ENCODE peak calls at places on chromosome 12, in eight cellular contexts. F, M, Z, E, C, Q, W and B are unnamed samples.

GRCh38 chr12:108129017-108129812 is at the start of gene WSCD2:
- DNase-seq in F (peak; percentile 80), M (no peak), Z (peak; percentile 72), E (peak; percentile 18), C (peak; percentile 99), Q (peak; percentile 62), W (peak; percentile 16), B (peak; percentile 54)

GRCh38 chr12:27463826-27464554 is 17.5 kb downstream of the SMCO2 start:
- DNase-seq in F (no peak), M (peak; percentile 21), Z (no peak), E (no peak), C (no peak), Q (peak; percentile 90), W (peak; percentile 66), B (no peak)

GRCh38 chr12:109529618-109530300 is 43.5 kb downstream of the MMAB start:
- DNase-seq in F (no peak), M (no peak), Z (no peak), E (no peak), C (no peak), Q (peak; percentile 20), W (no peak), B (no peak)

GRCh38 chr12:119158004-119158776 is 20.5 kb upstream of the HSPB8 start:
- DNase-seq in F (no peak), M (no peak), Z (no peak), E (no peak), C (no peak), Q (peak; percentile 75), W (peak; percentile 51), B (peak; percentile 63)

GRCh38 chr12:94190623-94191022 is 42.2 kb downstream of the PLXNC1 start:
- DNase-seq in F (no peak), M (no peak), Z (no peak), E (no peak), C (no peak), Q (no peak), W (no peak), B (no peak)

GRCh38 chr12:104519190-104519857 is 62.6 kb downstream of the CHST11 start:
- DNase-seq in F (no peak), M (no peak), Z (no peak), E (no peak), C (peak; percentile 34), Q (no peak), W (no peak), B (no peak)

GRCh38 chr12:6452908-6453630 is 1.2 kb downstream of the TAPBPL start:
- DNase-seq in F (no peak), M (no peak), Z (no peak), E (no peak), C (no peak), Q (peak; percentile 82), W (peak; percentile 35), B (no peak)

GRCh38 chr12:27902651-27903050 is 69.9 kb downstream of the PTHLH start:
- DNase-seq in F (no peak), M (no peak), Z (no peak), E (no peak), C (no peak), Q (no peak), W (no peak), B (no peak)

GRCh38 chr12:52952082-52952801 is 3.3 kb downstream of the KRT18 start:
- DNase-seq in F (no peak), M (no peak), Z (peak; percentile 78), E (no peak), C (peak; percentile 71), Q (peak; percentile 56), W (no peak), B (no peak)

GRCh38 chr12:68070957-68071356 is 81.7 kb downstream of the IFNG-AS1 start:
- DNase-seq in F (no peak), M (no peak), Z (no peak), E (no peak), C (no peak), Q (no peak), W (no peak), B (no peak)

GRCh38 chr12:24929953-24930352 is 18.9 kb downstream of the BCAT1 start:
- DNase-seq in F (no peak), M (no peak), Z (no peak), E (no peak), C (no peak), Q (no peak), W (no peak), B (no peak)

GRCh38 chr12:47781479-47782371 is 8.7 kb downstream of the SLC48A1 start:
- DNase-seq in F (peak; percentile 68), M (no peak), Z (no peak), E (peak; percentile 89), C (no peak), Q (no peak), W (no peak), B (no peak)

GRCh38 chr12:124686001-124686884 is 118.8 kb upstream of the NCOR2 start:
- DNase-seq in F (no peak), M (peak; percentile 78), Z (no peak), E (peak; percentile 66), C (peak; percentile 67), Q (peak; percentile 77), W (no peak), B (no peak)

GRCh38 chr12:43789941-43790340 is 16.2 kb downstream of the TWF1 start:
- DNase-seq in F (no peak), M (peak; percentile 39), Z (no peak), E (no peak), C (no peak), Q (no peak), W (peak; percentile 11), B (no peak)

GRCh38 chr12:126608607-126609175 is 1543.5 kb downstream of the AACS start:
- DNase-seq in F (no peak), M (no peak), Z (no peak), E (no peak), C (no peak), Q (no peak), W (no peak), B (no peak)

GRCh38 chr12:55707841-55708694 is at the start of gene ITGA7:
- DNase-seq in F (peak; percentile 93), M (no peak), Z (peak; percentile 88), E (no peak), C (peak; percentile 100), Q (peak; percentile 93), W (peak; percentile 82), B (peak; percentile 78)

GRCh38 chr12:115337693-115338543 is 653.9 kb upstream of the TBX3 start:
- DNase-seq in F (peak; percentile 78), M (peak; percentile 81), Z (no peak), E (peak; percentile 81), C (peak; percentile 75), Q (peak; percentile 68), W (peak; percentile 79), B (peak; percentile 71)

GRCh38 chr12:22042981-22043669 is 2.9 kb upstream of the CMAS start:
- DNase-seq in F (no peak), M (peak; percentile 45), Z (no peak), E (peak; percentile 66), C (no peak), Q (no peak), W (no peak), B (no peak)

GRCh38 chr12:29863665-29864064 is 79.9 kb upstream of the TMTC1 start:
- DNase-seq in F (no peak), M (no peak), Z (no peak), E (no peak), C (peak; percentile 74), Q (no peak), W (no peak), B (no peak)

GRCh38 chr12:119869720-119870119 is 7.4 kb downstream of the CIT start:
- DNase-seq in F (peak; percentile 66), M (peak; percentile 85), Z (no peak), E (peak; percentile 88), C (peak; percentile 22), Q (peak; percentile 59), W (no peak), B (peak; percentile 23)

GRCh38 chr12:12872139-12872933 is 19.0 kb upstream of the GPRC5A start:
- DNase-seq in F (no peak), M (peak; percentile 90), Z (no peak), E (peak; percentile 98), C (peak; percentile 78), Q (no peak), W (no peak), B (no peak)
- H3K4me1 ChIP-seq in F (peaks cover under 1% of the 10 kb centered on the region), M (peaks cover 42% of the 10 kb centered on the region), Z (no peaks in the 10 kb centered on the region), E (peaks cover 39% of the 10 kb centered on the region), C (peaks cover under 1% of the 10 kb centered on the region), Q (no peaks in the 10 kb centered on the region), W (peaks cover 15% of the 10 kb centered on the region), B (no peaks in the 10 kb centered on the region)

GRCh38 chr12:130280226-130280625 is 57.5 kb upstream of the PIWIL1 start:
- DNase-seq in F (no peak), M (no peak), Z (no peak), E (no peak), C (no peak), Q (no peak), W (no peak), B (no peak)
- H3K4me3 ChIP-seq in F (peak overlapping the region; percentile 36), M (no peak overlapping the region), Z (no peak overlapping the region), E (no peak overlapping the region), C (no peak overlapping the region), Q (no peak overlapping the region), W (no peak overlapping the region), B (peak overlapping the region; percentile 23)

DNA sequence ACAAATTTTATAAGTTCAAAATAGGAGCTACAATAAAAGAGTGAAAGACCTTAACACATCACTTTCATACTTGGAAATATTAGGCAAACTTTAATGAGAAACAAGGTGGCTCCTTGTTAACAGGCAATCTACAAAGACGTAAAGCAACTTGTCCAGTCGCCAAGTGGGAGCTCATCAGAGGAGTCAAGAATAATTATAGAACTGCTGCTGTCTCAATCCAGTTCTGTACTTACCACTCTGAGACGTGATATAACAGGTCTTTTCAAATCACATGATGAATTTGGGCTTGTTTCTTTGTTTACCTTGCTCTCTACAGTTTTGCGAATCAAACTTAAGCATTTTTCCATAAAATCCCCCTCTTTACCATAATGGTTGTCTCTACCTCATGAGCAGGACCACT is 3.6 kb downstream of the YBX3 start:
- DNase-seq in F (no peak), M (no peak), Z (no peak), E (no peak), C (no peak), Q (no peak), W (peak; percentile 24), B (peak; percentile 37)
- H3K4me1 ChIP-seq in F (peaks cover 48% of the 10 kb centered on the region), M (peaks cover 40% of the 10 kb centered on the region), Z (peaks cover 42% of the 10 kb centered on the region), E (peaks cover 59% of the 10 kb centered on the region), C (peaks cover 18% of the 10 kb centered on the region), Q (peaks cover 7% of the 10 kb centered on the region), W (peaks cover 74% of the 10 kb centered on the region), B (peaks cover 20% of the 10 kb centered on the region)

DNA sequence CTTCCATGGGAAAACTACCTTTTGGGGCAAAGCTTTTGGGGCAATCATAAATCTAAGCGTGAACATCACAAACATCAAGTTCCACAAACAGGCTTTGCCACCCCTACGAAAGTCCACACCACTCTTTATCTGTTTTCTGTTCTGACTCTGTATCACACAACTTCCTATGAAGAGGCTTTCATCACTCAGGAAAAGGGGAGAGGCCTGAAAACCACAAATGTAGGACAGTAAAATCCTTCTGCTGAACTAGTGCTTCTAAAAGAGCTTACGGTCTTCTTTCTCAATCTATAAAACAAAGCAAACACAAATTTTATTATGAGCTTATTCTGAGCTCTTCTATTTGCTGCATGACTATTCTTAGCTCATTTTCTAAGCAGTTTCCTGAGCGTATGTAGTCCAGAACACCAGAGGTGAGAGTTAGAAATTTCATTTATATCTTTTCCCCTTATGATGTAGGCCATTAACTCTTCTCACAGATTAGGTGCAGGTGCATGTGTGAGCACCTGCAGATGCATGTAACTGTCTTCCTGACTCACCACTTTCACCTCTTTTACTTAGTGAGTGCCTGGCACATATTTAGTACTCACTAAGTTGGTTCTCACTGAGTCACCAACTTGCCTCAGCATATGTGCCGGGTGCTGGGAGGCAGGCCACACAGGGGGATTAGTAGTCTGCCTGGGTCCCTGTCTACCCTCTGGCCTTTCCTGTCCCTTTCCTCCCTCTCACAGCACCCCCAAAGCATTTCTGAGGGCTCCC is 32.9 kb upstream of the SYCP3 start:
- DNase-seq in F (no peak), M (no peak), Z (no peak), E (peak; percentile 27), C (no peak), Q (no peak), W (no peak), B (no peak)
- H3K4me3 ChIP-seq in F (no peak overlapping the region), M (no peak overlapping the region), Z (no peak overlapping the region), E (no peak overlapping the region), C (no peak overlapping the region), Q (no peak overlapping the region), W (no peak overlapping the region), B (no peak overlapping the region)

GRCh38 chr12:99056186-99056585 is 411.1 kb downstream of the APAF1 start:
- DNase-seq in F (no peak), M (no peak), Z (no peak), E (no peak), C (no peak), Q (no peak), W (no peak), B (no peak)
- H3K4me1 ChIP-seq in F (peaks cover 3% of the 10 kb centered on the region), M (peaks cover 4% of the 10 kb centered on the region), Z (no peaks in the 10 kb centered on the region), E (no peaks in the 10 kb centered on the region), C (no peaks in the 10 kb centered on the region), Q (no peaks in the 10 kb centered on the region), W (no peaks in the 10 kb centered on the region), B (no peaks in the 10 kb centered on the region)